ENCODE peak calls at places on chromosome 10, in five cellular contexts. T, U, I, R and E are unnamed samples.

GRCh38 chr10:102998508-102998907 is 80.4 kb downstream of the CNNM2 start:
- DNase-seq in T (no peak), U (no peak), I (no peak), R (no peak), E (no peak)

GRCh38 chr10:60753152-60753551 is 25.1 kb upstream of the CDK1 start:
- DNase-seq in I (no peak), U (no peak), T (no peak), R (no peak), E (no peak)

GRCh38 chr10:33715303-33715702 is 380.8 kb upstream of the NRP1 start:
- DNase-seq in T (no peak), I (no peak), R (no peak), U (no peak), E (no peak)

GRCh38 chr10:121168513-121169216 is 317.5 kb downstream of the WDR11 start:
- DNase-seq in U (no peak), T (no peak), R (no peak), I (no peak), E (no peak)

GRCh38 chr10:646118-646524 is 43.3 kb downstream of the DIP2C start:
- DNase-seq in I (no peak), R (no peak), U (no peak), T (no peak), E (no peak)

GRCh38 chr10:514137-514671 is 175.3 kb downstream of the DIP2C start:
- DNase-seq in I (no peak), R (no peak), U (no peak), T (no peak), E (peak)

GRCh38 chr10:27223964-27224363 is 16.6 kb downstream of the ACBD5 start:
- DNase-seq in U (peak), R (peak), T (no peak), I (peak), E (peak)

GRCh38 chr10:30114871-30115270 is 55.5 kb upstream of the JCAD start:
- DNase-seq in I (peak), R (no peak), U (no peak), T (no peak), E (no peak)

GRCh38 chr10:77253037-77253436 is 384.6 kb downstream of the KCNMA1 start:
- DNase-seq in I (peak), T (no peak), R (no peak), U (no peak), E (no peak)

GRCh38 chr10:62083413-62083794 is 181.9 kb downstream of the ARID5B start:
- DNase-seq in I (no peak), U (no peak), T (no peak), R (no peak), E (peak)

GRCh38 chr10:24953350-24954074 is 1.1 kb upstream of the PRTFDC1 start:
- DNase-seq in I (peak), T (no peak), U (no peak), R (no peak), E (no peak)

GRCh38 chr10:3493621-3494020 is 291.4 kb downstream of the KLF6 start:
- DNase-seq in R (no peak), I (no peak), T (no peak), U (no peak), E (no peak)

GRCh38 chr10:13893926-13894325 is 307.2 kb downstream of the PRPF18 start:
- DNase-seq in R (no peak), T (no peak), U (no peak), I (peak), E (no peak)